ENCODE peak calls at places on chromosomes 5 and 9, in seven cellular contexts. One of them, this sample, is unnamed.

GRCh38 chr9:127904888-127905728 is 5.7 kb upstream of the ST6GALNAC6 start:
- DNase-seq in fibroblast of villous mesenchyme: no peak
- DNase-seq in HCT116: no peak
- DNase-seq in Right ventricle myocardium superior: no peak
- DNase-seq in HuH-7: no peak
- DNase-seq in aorta: no peak
- DNase-seq in activated naive CD8-positive, alpha-beta T cell treated with anti-CD3 and anti-CD28 coated beads, Interleukin-2, amount 50 U/mL, for 24 hours: peak; percentile 62
- DNase-seq in this sample: no peak

GRCh38 chr5:128764910-128765309 is 200.4 kb upstream of the SLC27A6 start:
- DNase-seq in fibroblast of villous mesenchyme: no peak
- DNase-seq in HCT116: no peak
- DNase-seq in Right ventricle myocardium superior: peak; percentile 47
- DNase-seq in HuH-7: no peak
- DNase-seq in aorta: no peak
- DNase-seq in activated naive CD8-positive, alpha-beta T cell treated with anti-CD3 and anti-CD28 coated beads, Interleukin-2, amount 50 U/mL, for 24 hours: no peak
- DNase-seq in this sample: no peak

GRCh38 chr5:89308606-89309040 is 425.6 kb upstream of the MEF2C start:
- DNase-seq in fibroblast of villous mesenchyme: no peak
- DNase-seq in HCT116: no peak
- DNase-seq in Right ventricle myocardium superior: no peak
- DNase-seq in HuH-7: no peak
- DNase-seq in aorta: no peak
- DNase-seq in activated naive CD8-positive, alpha-beta T cell treated with anti-CD3 and anti-CD28 coated beads, Interleukin-2, amount 50 U/mL, for 24 hours: no peak
- DNase-seq in this sample: no peak

GRCh38 chr9:85290019-85290418 is 451.7 kb downstream of the AGTPBP1 start:
- DNase-seq in fibroblast of villous mesenchyme: no peak
- DNase-seq in HCT116: no peak
- DNase-seq in Right ventricle myocardium superior: no peak
- DNase-seq in HuH-7: no peak
- DNase-seq in aorta: no peak
- DNase-seq in activated naive CD8-positive, alpha-beta T cell treated with anti-CD3 and anti-CD28 coated beads, Interleukin-2, amount 50 U/mL, for 24 hours: peak; percentile 18
- DNase-seq in this sample: no peak

GRCh38 chr5:52043543-52043942 is 660.3 kb downstream of the ISL1 start:
- DNase-seq in fibroblast of villous mesenchyme: no peak
- DNase-seq in HCT116: no peak
- DNase-seq in Right ventricle myocardium superior: no peak
- DNase-seq in HuH-7: no peak
- DNase-seq in aorta: no peak
- DNase-seq in activated naive CD8-positive, alpha-beta T cell treated with anti-CD3 and anti-CD28 coated beads, Interleukin-2, amount 50 U/mL, for 24 hours: no peak
- DNase-seq in this sample: no peak

GRCh38 chr9:69412741-69413150 is 87.7 kb downstream of the ENTREP1 start:
- DNase-seq in fibroblast of villous mesenchyme: peak; percentile 57
- DNase-seq in HCT116: peak; percentile 51
- DNase-seq in Right ventricle myocardium superior: peak; percentile 81
- DNase-seq in HuH-7: peak; percentile 85
- DNase-seq in aorta: peak; percentile 88
- DNase-seq in activated naive CD8-positive, alpha-beta T cell treated with anti-CD3 and anti-CD28 coated beads, Interleukin-2, amount 50 U/mL, for 24 hours: peak; percentile 4
- DNase-seq in this sample: peak; percentile 82

GRCh38 chr9:112867275-112867991 is 23.2 kb downstream of the SLC46A2 start:
- DNase-seq in fibroblast of villous mesenchyme: peak; percentile 90
- DNase-seq in HCT116: peak; percentile 75
- DNase-seq in Right ventricle myocardium superior: no peak
- DNase-seq in HuH-7: peak; percentile 37
- DNase-seq in aorta: no peak
- DNase-seq in activated naive CD8-positive, alpha-beta T cell treated with anti-CD3 and anti-CD28 coated beads, Interleukin-2, amount 50 U/mL, for 24 hours: no peak
- DNase-seq in this sample: peak; percentile 28

GRCh38 chr5:139681112-139681458 is 32.9 kb downstream of the CXXC5 start:
- DNase-seq in fibroblast of villous mesenchyme: no peak
- DNase-seq in HCT116: no peak
- DNase-seq in Right ventricle myocardium superior: no peak
- DNase-seq in HuH-7: no peak
- DNase-seq in aorta: no peak
- DNase-seq in activated naive CD8-positive, alpha-beta T cell treated with anti-CD3 and anti-CD28 coated beads, Interleukin-2, amount 50 U/mL, for 24 hours: no peak
- DNase-seq in this sample: no peak

GRCh38 chr5:10607666-10608442 is 44.0 kb downstream of the ANKRD33B start:
- DNase-seq in fibroblast of villous mesenchyme: peak; percentile 96
- DNase-seq in HCT116: no peak
- DNase-seq in Right ventricle myocardium superior: peak; percentile 62
- DNase-seq in HuH-7: no peak
- DNase-seq in aorta: no peak
- DNase-seq in activated naive CD8-positive, alpha-beta T cell treated with anti-CD3 and anti-CD28 coated beads, Interleukin-2, amount 50 U/mL, for 24 hours: no peak
- DNase-seq in this sample: peak; percentile 64

GRCh38 chr9:38228331-38229122 is 159.5 kb upstream of the SHB start:
- DNase-seq in fibroblast of villous mesenchyme: no peak
- DNase-seq in HCT116: no peak
- DNase-seq in Right ventricle myocardium superior: no peak
- DNase-seq in HuH-7: no peak
- DNase-seq in aorta: no peak
- DNase-seq in activated naive CD8-positive, alpha-beta T cell treated with anti-CD3 and anti-CD28 coated beads, Interleukin-2, amount 50 U/mL, for 24 hours: no peak
- DNase-seq in this sample: peak; percentile 18

GRCh38 chr9:95726756-95727155 is 148.7 kb upstream of the ERCC6L2 start:
- DNase-seq in fibroblast of villous mesenchyme: peak; percentile 71
- DNase-seq in HCT116: peak; percentile 26
- DNase-seq in Right ventricle myocardium superior: no peak
- DNase-seq in HuH-7: peak; percentile 73
- DNase-seq in aorta: no peak
- DNase-seq in activated naive CD8-positive, alpha-beta T cell treated with anti-CD3 and anti-CD28 coated beads, Interleukin-2, amount 50 U/mL, for 24 hours: no peak
- DNase-seq in this sample: peak; percentile 65

GRCh38 chr9:70983723-70984280 is 137.6 kb downstream of the TRPM3 start:
- DNase-seq in fibroblast of villous mesenchyme: peak; percentile 53
- DNase-seq in HCT116: no peak
- DNase-seq in Right ventricle myocardium superior: no peak
- DNase-seq in HuH-7: no peak
- DNase-seq in aorta: no peak
- DNase-seq in activated naive CD8-positive, alpha-beta T cell treated with anti-CD3 and anti-CD28 coated beads, Interleukin-2, amount 50 U/mL, for 24 hours: no peak
- DNase-seq in this sample: no peak

GRCh38 chr5:83199126-83199525 is 121.8 kb downstream of the XRCC4 start:
- DNase-seq in fibroblast of villous mesenchyme: peak; percentile 28
- DNase-seq in HCT116: no peak
- DNase-seq in Right ventricle myocardium superior: no peak
- DNase-seq in HuH-7: no peak
- DNase-seq in aorta: no peak
- DNase-seq in activated naive CD8-positive, alpha-beta T cell treated with anti-CD3 and anti-CD28 coated beads, Interleukin-2, amount 50 U/mL, for 24 hours: no peak
- DNase-seq in this sample: no peak

GRCh38 chr5:141543053-141543452 is 54.2 kb downstream of the PCDHGC5 start:
- DNase-seq in fibroblast of villous mesenchyme: no peak
- DNase-seq in HCT116: no peak
- DNase-seq in Right ventricle myocardium superior: no peak
- DNase-seq in HuH-7: no peak
- DNase-seq in aorta: no peak
- DNase-seq in activated naive CD8-positive, alpha-beta T cell treated with anti-CD3 and anti-CD28 coated beads, Interleukin-2, amount 50 U/mL, for 24 hours: no peak
- DNase-seq in this sample: no peak

GRCh38 chr9:20988061-20988460 is 43.4 kb downstream of the HACD4 start:
- DNase-seq in fibroblast of villous mesenchyme: peak; percentile 30
- DNase-seq in HCT116: no peak
- DNase-seq in Right ventricle myocardium superior: no peak
- DNase-seq in HuH-7: no peak
- DNase-seq in aorta: no peak
- DNase-seq in activated naive CD8-positive, alpha-beta T cell treated with anti-CD3 and anti-CD28 coated beads, Interleukin-2, amount 50 U/mL, for 24 hours: no peak
- DNase-seq in this sample: no peak